ENCODE peak calls at places on chromosomes 13 and 19, in eight cellular contexts. One of them, this sample, is unnamed. For H3K4me1, the result is how much of the 10 kb centered on the place peaks cover.

GRCh38 chr13:40667622-40667978 is 1.2 kb upstream of the FOXO1 start:
- DNase-seq in tibial nerve: no peak
- DNase-seq in upper lobe of left lung: no peak
- DNase-seq in CD4-positive, alpha-beta memory T cell: no peak
- DNase-seq in psoas muscle: no peak
- DNase-seq in IMR-90: no peak
- DNase-seq in tibial artery: peak
- DNase-seq in fibroblast of lung: no peak
- DNase-seq in this sample: no peak

GRCh38 chr19:53849237-53849676 is 18.4 kb upstream of the MYADM start:
- DNase-seq in tibial nerve: peak
- DNase-seq in upper lobe of left lung: no peak
- DNase-seq in CD4-positive, alpha-beta memory T cell: no peak
- DNase-seq in psoas muscle: no peak
- DNase-seq in IMR-90: peak
- DNase-seq in tibial artery: no peak
- DNase-seq in fibroblast of lung: peak
- DNase-seq in this sample: no peak

GRCh38 chr19:1263198-1263597 is 5.9 kb upstream of the CIRBP start:
- DNase-seq in tibial nerve: no peak
- DNase-seq in upper lobe of left lung: peak
- DNase-seq in CD4-positive, alpha-beta memory T cell: no peak
- DNase-seq in psoas muscle: no peak
- DNase-seq in IMR-90: no peak
- DNase-seq in tibial artery: no peak
- DNase-seq in fibroblast of lung: no peak
- DNase-seq in this sample: peak

GRCh38 chr13:73142091-73142490 is 83.3 kb downstream of the KLF5 start:
- DNase-seq in tibial nerve: no peak
- DNase-seq in upper lobe of left lung: no peak
- DNase-seq in CD4-positive, alpha-beta memory T cell: no peak
- DNase-seq in psoas muscle: no peak
- DNase-seq in IMR-90: no peak
- DNase-seq in tibial artery: no peak
- DNase-seq in fibroblast of lung: peak
- DNase-seq in this sample: no peak

GRCh38 chr13:79360064-79360463 is 46.0 kb downstream of the RBM26 start:
- DNase-seq in tibial nerve: no peak
- DNase-seq in upper lobe of left lung: no peak
- DNase-seq in CD4-positive, alpha-beta memory T cell: no peak
- DNase-seq in psoas muscle: no peak
- DNase-seq in IMR-90: no peak
- DNase-seq in tibial artery: no peak
- DNase-seq in fibroblast of lung: no peak
- DNase-seq in this sample: no peak

GRCh38 chr13:41411536-41411935 is 45.8 kb upstream of the RGCC start:
- DNase-seq in tibial nerve: peak
- DNase-seq in upper lobe of left lung: no peak
- DNase-seq in CD4-positive, alpha-beta memory T cell: peak
- DNase-seq in psoas muscle: no peak
- DNase-seq in IMR-90: peak
- DNase-seq in tibial artery: no peak
- DNase-seq in fibroblast of lung: peak
- DNase-seq in this sample: no peak

GRCh38 chr13:98370806-98371553 is 193.9 kb upstream of the RNF113B start:
- DNase-seq in tibial nerve: peak
- DNase-seq in upper lobe of left lung: no peak
- DNase-seq in CD4-positive, alpha-beta memory T cell: no peak
- DNase-seq in psoas muscle: no peak
- DNase-seq in IMR-90: peak
- DNase-seq in tibial artery: no peak
- DNase-seq in fibroblast of lung: peak
- DNase-seq in this sample: no peak

GRCh38 chr19:13637664-13638063 is 126.7 kb upstream of the MRI1 start:
- DNase-seq in tibial nerve: no peak
- DNase-seq in upper lobe of left lung: no peak
- DNase-seq in CD4-positive, alpha-beta memory T cell: no peak
- DNase-seq in psoas muscle: no peak
- DNase-seq in IMR-90: peak
- DNase-seq in tibial artery: no peak
- DNase-seq in fibroblast of lung: peak
- DNase-seq in this sample: no peak

GRCh38 chr19:40542197-40542859 is 34.3 kb upstream of the SHKBP1 start:
- DNase-seq in tibial nerve: no peak
- DNase-seq in upper lobe of left lung: peak
- DNase-seq in CD4-positive, alpha-beta memory T cell: no peak
- DNase-seq in psoas muscle: peak
- DNase-seq in IMR-90: peak
- DNase-seq in tibial artery: peak
- DNase-seq in fibroblast of lung: peak
- DNase-seq in this sample: peak

GRCh38 chr13:51727634-51728274 is 76.2 kb downstream of the DHRS12 start:
- DNase-seq in tibial nerve: no peak
- DNase-seq in upper lobe of left lung: no peak
- DNase-seq in CD4-positive, alpha-beta memory T cell: no peak
- DNase-seq in psoas muscle: no peak
- DNase-seq in IMR-90: no peak
- DNase-seq in tibial artery: no peak
- DNase-seq in fibroblast of lung: no peak
- DNase-seq in this sample: no peak

GRCh38 chr13:96963786-96964475 is 30.3 kb downstream of the OXGR1 start:
- DNase-seq in tibial nerve: no peak
- DNase-seq in upper lobe of left lung: no peak
- DNase-seq in CD4-positive, alpha-beta memory T cell: no peak
- DNase-seq in psoas muscle: no peak
- DNase-seq in IMR-90: no peak
- DNase-seq in tibial artery: no peak
- DNase-seq in fibroblast of lung: no peak
- DNase-seq in this sample: no peak

GRCh38 chr19:7859766-7860165 is 14.4 kb downstream of the PRR36 start:
- DNase-seq in tibial nerve: no peak
- DNase-seq in upper lobe of left lung: no peak
- DNase-seq in CD4-positive, alpha-beta memory T cell: no peak
- DNase-seq in psoas muscle: no peak
- DNase-seq in IMR-90: no peak
- DNase-seq in tibial artery: no peak
- DNase-seq in fibroblast of lung: no peak
- DNase-seq in this sample: no peak

GRCh38 chr13:26465514-26465913 is 92.0 kb upstream of the WASF3 start:
- DNase-seq in tibial nerve: no peak
- DNase-seq in upper lobe of left lung: peak
- DNase-seq in CD4-positive, alpha-beta memory T cell: no peak
- DNase-seq in psoas muscle: no peak
- DNase-seq in IMR-90: no peak
- DNase-seq in tibial artery: no peak
- DNase-seq in fibroblast of lung: no peak
- DNase-seq in this sample: no peak

GRCh38 chr13:103523853-103524252 is 457.6 kb upstream of the SLC10A2 start:
- DNase-seq in tibial nerve: no peak
- DNase-seq in upper lobe of left lung: no peak
- DNase-seq in CD4-positive, alpha-beta memory T cell: no peak
- DNase-seq in psoas muscle: no peak
- DNase-seq in IMR-90: no peak
- DNase-seq in tibial artery: no peak
- DNase-seq in fibroblast of lung: no peak
- DNase-seq in this sample: no peak

GRCh38 chr13:35356572-35356971 is 119.9 kb downstream of the MAB21L1 start:
- DNase-seq in tibial nerve: no peak
- DNase-seq in upper lobe of left lung: no peak
- DNase-seq in CD4-positive, alpha-beta memory T cell: no peak
- DNase-seq in psoas muscle: no peak
- DNase-seq in IMR-90: no peak
- DNase-seq in tibial artery: no peak
- DNase-seq in fibroblast of lung: no peak
- DNase-seq in this sample: no peak

GRCh38 chr19:35075202-35076025 is 33.9 kb downstream of the HPN start:
- DNase-seq in tibial nerve: no peak
- DNase-seq in upper lobe of left lung: peak
- DNase-seq in CD4-positive, alpha-beta memory T cell: no peak
- DNase-seq in psoas muscle: no peak
- DNase-seq in IMR-90: no peak
- DNase-seq in tibial artery: no peak
- DNase-seq in fibroblast of lung: no peak
- DNase-seq in this sample: no peak

GRCh38 chr19:13025819-13026477 is 30.7 kb downstream of the NFIX start:
- DNase-seq in tibial nerve: no peak
- DNase-seq in upper lobe of left lung: no peak
- DNase-seq in CD4-positive, alpha-beta memory T cell: no peak
- DNase-seq in psoas muscle: no peak
- DNase-seq in IMR-90: no peak
- DNase-seq in tibial artery: peak
- DNase-seq in fibroblast of lung: no peak
- DNase-seq in this sample: no peak

GRCh38 chr13:30307194-30307965 is at the start of gene KATNAL1:
- DNase-seq in tibial nerve: peak
- DNase-seq in upper lobe of left lung: peak
- DNase-seq in CD4-positive, alpha-beta memory T cell: no peak
- DNase-seq in psoas muscle: peak
- DNase-seq in IMR-90: peak
- DNase-seq in tibial artery: peak
- DNase-seq in fibroblast of lung: peak
- DNase-seq in this sample: peak

GRCh38 chr13:108787709-108788394 is 158.4 kb downstream of the MYO16 start:
- DNase-seq in tibial nerve: no peak
- DNase-seq in upper lobe of left lung: no peak
- DNase-seq in CD4-positive, alpha-beta memory T cell: no peak
- DNase-seq in psoas muscle: no peak
- DNase-seq in IMR-90: no peak
- DNase-seq in tibial artery: no peak
- DNase-seq in fibroblast of lung: no peak
- DNase-seq in this sample: no peak
- H3K4me1 ChIP-seq in tibial nerve: under half
- H3K4me1 ChIP-seq in upper lobe of left lung: under half
- H3K4me1 ChIP-seq in CD4-positive, alpha-beta memory T cell: under half
- H3K4me1 ChIP-seq in psoas muscle: under half
- H3K4me1 ChIP-seq in IMR-90: under half
- H3K4me1 ChIP-seq in tibial artery: under half
- H3K4me1 ChIP-seq in fibroblast of lung: under half
- H3K4me1 ChIP-seq in this sample: under half

GRCh38 chr19:18847516-18848463 is 16.0 kb downstream of the UPF1 start:
- DNase-seq in tibial nerve: peak
- DNase-seq in upper lobe of left lung: no peak
- DNase-seq in CD4-positive, alpha-beta memory T cell: no peak
- DNase-seq in psoas muscle: peak
- DNase-seq in IMR-90: no peak
- DNase-seq in tibial artery: no peak
- DNase-seq in fibroblast of lung: peak
- DNase-seq in this sample: peak

GRCh38 chr19:18846862-18847515 is 15.2 kb downstream of the UPF1 start:
- DNase-seq in tibial nerve: peak
- DNase-seq in upper lobe of left lung: peak
- DNase-seq in CD4-positive, alpha-beta memory T cell: peak
- DNase-seq in psoas muscle: peak
- DNase-seq in IMR-90: peak
- DNase-seq in tibial artery: peak
- DNase-seq in fibroblast of lung: peak
- DNase-seq in this sample: peak

GRCh38 chr19:18849838-18850400 is 18.2 kb downstream of the UPF1 start:
- DNase-seq in tibial nerve: no peak
- DNase-seq in upper lobe of left lung: no peak
- DNase-seq in CD4-positive, alpha-beta memory T cell: no peak
- DNase-seq in psoas muscle: no peak
- DNase-seq in IMR-90: no peak
- DNase-seq in tibial artery: no peak
- DNase-seq in fibroblast of lung: no peak
- DNase-seq in this sample: no peak

GRCh38 chr19:18850560-18851375 is 19.0 kb downstream of the UPF1 start:
- DNase-seq in tibial nerve: no peak
- DNase-seq in upper lobe of left lung: peak
- DNase-seq in CD4-positive, alpha-beta memory T cell: no peak
- DNase-seq in psoas muscle: no peak
- DNase-seq in IMR-90: no peak
- DNase-seq in tibial artery: no peak
- DNase-seq in fibroblast of lung: no peak
- DNase-seq in this sample: no peak

DNA sequence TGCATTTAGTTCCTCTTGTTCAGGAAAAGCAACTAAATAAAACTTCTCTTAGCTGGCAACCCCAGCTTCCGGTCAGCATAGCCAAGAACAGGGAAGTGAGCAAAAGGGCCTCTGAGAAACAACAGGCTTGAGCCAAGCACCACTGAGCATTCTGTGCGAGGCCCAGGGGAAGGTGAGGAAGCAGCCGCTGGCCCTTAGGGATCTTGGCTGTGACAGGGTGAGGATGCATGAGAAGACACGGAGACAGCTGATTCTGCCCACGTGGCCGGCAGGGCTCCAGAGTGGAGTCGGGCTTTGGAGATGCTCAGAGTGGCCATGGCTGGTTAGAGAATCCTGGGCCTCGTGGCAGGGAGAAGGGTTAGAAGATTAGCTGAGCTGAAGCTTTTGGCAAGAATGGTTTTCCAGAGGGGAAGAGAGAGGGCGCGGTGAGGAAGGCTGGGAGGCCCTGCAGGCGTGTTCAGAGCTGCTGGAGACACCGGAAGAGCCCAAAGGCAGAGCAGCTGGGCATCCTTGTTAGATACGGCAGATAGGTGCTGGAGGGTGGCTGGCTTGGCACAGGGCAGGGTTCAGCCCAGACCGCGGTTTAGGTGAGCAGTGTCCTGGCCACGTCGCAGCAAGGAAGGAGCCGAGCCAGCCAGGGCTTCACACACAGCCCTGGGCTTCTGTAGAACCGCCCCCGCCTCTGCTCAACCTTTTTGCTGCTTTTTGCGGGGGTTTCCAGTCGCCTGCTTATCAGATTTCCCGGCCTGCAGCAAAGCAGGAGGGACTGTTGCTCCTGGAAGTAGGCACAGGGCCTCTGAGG is 17.3 kb downstream of the UPF1 start:
- DNase-seq in tibial nerve: peak
- DNase-seq in upper lobe of left lung: peak
- DNase-seq in CD4-positive, alpha-beta memory T cell: no peak
- DNase-seq in psoas muscle: peak
- DNase-seq in IMR-90: peak
- DNase-seq in tibial artery: peak
- DNase-seq in fibroblast of lung: peak
- DNase-seq in this sample: peak
- H3K27ac ChIP-seq in tibial nerve: peak
- H3K27ac ChIP-seq in upper lobe of left lung: peak
- H3K27ac ChIP-seq in CD4-positive, alpha-beta memory T cell: peak
- H3K27ac ChIP-seq in psoas muscle: peak
- H3K27ac ChIP-seq in IMR-90: peak
- H3K27ac ChIP-seq in tibial artery: peak
- H3K27ac ChIP-seq in fibroblast of lung: peak
- H3K27ac ChIP-seq in this sample: peak

GRCh38 chr19:49637865-49638350 is 2.0 kb downstream of the RRAS start:
- DNase-seq in tibial nerve: peak
- DNase-seq in upper lobe of left lung: peak
- DNase-seq in CD4-positive, alpha-beta memory T cell: no peak
- DNase-seq in psoas muscle: peak
- DNase-seq in IMR-90: peak
- DNase-seq in tibial artery: peak
- DNase-seq in fibroblast of lung: peak
- DNase-seq in this sample: peak
- H3K4me3 ChIP-seq in tibial nerve: peak
- H3K4me3 ChIP-seq in upper lobe of left lung: peak
- H3K4me3 ChIP-seq in CD4-positive, alpha-beta memory T cell: no peak
- H3K4me3 ChIP-seq in psoas muscle: peak
- H3K4me3 ChIP-seq in IMR-90: peak
- H3K4me3 ChIP-seq in tibial artery: peak
- H3K4me3 ChIP-seq in fibroblast of lung: peak
- H3K4me3 ChIP-seq in this sample: peak

GRCh38 chr19:28655054-28655453 is 557.9 kb downstream of the UQCRFS1 start:
- DNase-seq in tibial nerve: no peak
- DNase-seq in upper lobe of left lung: peak
- DNase-seq in CD4-positive, alpha-beta memory T cell: no peak
- DNase-seq in psoas muscle: no peak
- DNase-seq in IMR-90: no peak
- DNase-seq in tibial artery: no peak
- DNase-seq in fibroblast of lung: no peak
- DNase-seq in this sample: no peak
- H3K4me1 ChIP-seq in tibial nerve: under half
- H3K4me1 ChIP-seq in upper lobe of left lung: under half
- H3K4me1 ChIP-seq in CD4-positive, alpha-beta memory T cell: under half
- H3K4me1 ChIP-seq in psoas muscle: under half
- H3K4me1 ChIP-seq in IMR-90: under half
- H3K4me1 ChIP-seq in tibial artery: under half
- H3K4me1 ChIP-seq in fibroblast of lung: under half
- H3K4me1 ChIP-seq in this sample: under half

This sample was measured in aorta.